ENCODE peak calls at places on chromosomes 13 and 19, in six cellular contexts. N is H1, Q is IMR-90, M is HCT116, D is fibroblast of lung, F is astrocyte. H is an unnamed sample. For H4K20me1 and H3K4me1, the result is how much of the 10 kb centered on the place peaks cover.

GRCh38 chr13:100269837-100270236 is 180.9 kb downstream of the PCCA start:
- DNase-seq in N (no peak), Q (peak), M (no peak), D (peak), F (peak), H (no peak)

GRCh38 chr19:872266-872951 is 12.9 kb downstream of the CFD start:
- DNase-seq in N (no peak), Q (peak), M (peak), D (peak), F (peak), H (peak)

GRCh38 chr19:7294571-7295212 is 478 bp upstream of the INSR start:
- DNase-seq in N (no peak), Q (peak), M (peak), D (peak), F (peak), H (no peak)

GRCh38 chr19:405138-405965 is 3.6 kb downstream of the C2CD4C start:
- DNase-seq in N (no peak), Q (no peak), M (no peak), D (no peak), F (no peak), H (no peak)

GRCh38 chr19:43595999-43596841 is at the start of the genes IRGQ and ZNF576:
- DNase-seq in N (peak), Q (peak), M (peak), D (peak), F (peak), H (peak)

GRCh38 chr19:17090501-17091074 is 15.0 kb downstream of the MYO9B start:
- DNase-seq in N (no peak), Q (peak), M (no peak), D (no peak), F (peak), H (no peak)

GRCh38 chr19:15297416-15298224 is 34.7 kb downstream of the BRD4 start:
- DNase-seq in N (no peak), Q (peak), M (peak), D (peak), F (peak), H (no peak)

GRCh38 chr19:44776402-44777096 is 1.1 kb upstream of the CBLC start:
- DNase-seq in N (no peak), Q (no peak), M (peak), D (no peak), F (no peak), H (peak)

GRCh38 chr13:90719452-90719851 is 628.0 kb upstream of the MIR17HG start:
- DNase-seq in N (no peak), Q (no peak), M (no peak), D (no peak), F (no peak), H (no peak)

GRCh38 chr19:41811036-41811435 is 14.6 kb downstream of the CEACAM3 start:
- DNase-seq in N (no peak), Q (no peak), M (no peak), D (no peak), F (no peak), H (no peak)

GRCh38 chr19:966481-967088 is 17.6 kb upstream of the WDR18 start:
- DNase-seq in N (no peak), Q (no peak), M (no peak), D (no peak), F (no peak), H (no peak)

GRCh38 chr19:23774156-23774971 is 15.7 kb upstream of the ZNF681 start:
- DNase-seq in N (no peak), Q (no peak), M (no peak), D (no peak), F (no peak), H (no peak)

GRCh38 chr13:84263354-84264069 is 381.2 kb upstream of the SLITRK1 start:
- DNase-seq in N (no peak), Q (no peak), M (no peak), D (no peak), F (no peak), H (no peak)

GRCh38 chr19:55601127-55601526 is 1.0 kb downstream of the ZNF524 start:
- DNase-seq in N (no peak), Q (no peak), M (no peak), D (no peak), F (no peak), H (no peak)

GRCh38 chr19:13156968-13157882 is 7.0 kb downstream of the IER2 start:
- DNase-seq in N (no peak), Q (no peak), M (no peak), D (no peak), F (no peak), H (no peak)

GRCh38 chr13:37747071-37747612 is 122.4 kb downstream of the TRPC4 start:
- DNase-seq in N (no peak), Q (peak), M (no peak), D (peak), F (peak), H (no peak)

GRCh38 chr19:40549007-40549708 is 27.5 kb upstream of the SHKBP1 start:
- DNase-seq in N (peak), Q (peak), M (peak), D (peak), F (peak), H (peak)

GRCh38 chr13:30934381-30934780 is 1.9 kb downstream of the TEX26 start:
- DNase-seq in N (no peak), Q (peak), M (no peak), D (no peak), F (no peak), H (no peak)

GRCh38 chr13:90171649-90172048 is 1175.8 kb upstream of the MIR17HG start:
- DNase-seq in N (no peak), Q (no peak), M (no peak), D (peak), F (peak), H (no peak)

GRCh38 chr19:35369522-35369921 is 1.3 kb upstream of the GPR42 start:
- DNase-seq in N (no peak), Q (no peak), M (no peak), D (no peak), F (no peak), H (no peak)

GRCh38 chr13:97710797-97711196 is 242.7 kb upstream of the IPO5 start:
- DNase-seq in N (no peak), Q (no peak), M (no peak), D (no peak), F (no peak), H (no peak)

GRCh38 chr19:17762505-17763229 is 11.4 kb downstream of the FCHO1 start:
- DNase-seq in N (no peak), Q (peak), M (no peak), D (peak), F (peak), H (no peak)

GRCh38 chr19:36665832-36666231 is 805 bp downstream of the ZNF461 start:
- DNase-seq in N (no peak), Q (no peak), M (no peak), D (no peak), F (no peak), H (no peak)

GRCh38 chr19:43584484-43584883 is 8.9 kb downstream of the PINLYP start:
- DNase-seq in N (no peak), Q (no peak), M (no peak), D (no peak), F (no peak), H (no peak)

DNA sequence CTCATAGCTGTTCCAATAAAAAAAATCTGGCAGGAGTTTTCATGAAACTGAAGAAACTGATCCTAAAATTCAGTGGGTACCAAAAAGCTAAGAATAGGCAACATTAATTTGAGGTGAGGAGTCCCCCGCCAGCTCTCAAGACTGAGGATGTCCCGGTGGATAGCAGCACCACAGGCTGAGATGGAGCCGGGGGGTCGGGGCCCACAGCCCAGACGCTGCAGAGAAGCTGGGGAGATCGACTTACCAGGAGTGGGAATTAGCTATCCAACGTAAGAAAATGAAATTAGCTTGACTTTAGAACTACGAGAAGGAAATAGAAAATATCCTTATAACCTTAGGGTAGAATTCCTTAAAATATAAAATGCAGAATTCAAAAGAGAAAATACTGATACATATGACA is 23.2 kb upstream of the DCUN1D2 start:
- DNase-seq in N (no peak), Q (no peak), M (no peak), D (no peak), F (no peak), H (no peak)
- H3K9ac ChIP-seq in N (no peak), Q (no peak), M (no peak), D (no peak), F (no peak), H (no peak)

DNA sequence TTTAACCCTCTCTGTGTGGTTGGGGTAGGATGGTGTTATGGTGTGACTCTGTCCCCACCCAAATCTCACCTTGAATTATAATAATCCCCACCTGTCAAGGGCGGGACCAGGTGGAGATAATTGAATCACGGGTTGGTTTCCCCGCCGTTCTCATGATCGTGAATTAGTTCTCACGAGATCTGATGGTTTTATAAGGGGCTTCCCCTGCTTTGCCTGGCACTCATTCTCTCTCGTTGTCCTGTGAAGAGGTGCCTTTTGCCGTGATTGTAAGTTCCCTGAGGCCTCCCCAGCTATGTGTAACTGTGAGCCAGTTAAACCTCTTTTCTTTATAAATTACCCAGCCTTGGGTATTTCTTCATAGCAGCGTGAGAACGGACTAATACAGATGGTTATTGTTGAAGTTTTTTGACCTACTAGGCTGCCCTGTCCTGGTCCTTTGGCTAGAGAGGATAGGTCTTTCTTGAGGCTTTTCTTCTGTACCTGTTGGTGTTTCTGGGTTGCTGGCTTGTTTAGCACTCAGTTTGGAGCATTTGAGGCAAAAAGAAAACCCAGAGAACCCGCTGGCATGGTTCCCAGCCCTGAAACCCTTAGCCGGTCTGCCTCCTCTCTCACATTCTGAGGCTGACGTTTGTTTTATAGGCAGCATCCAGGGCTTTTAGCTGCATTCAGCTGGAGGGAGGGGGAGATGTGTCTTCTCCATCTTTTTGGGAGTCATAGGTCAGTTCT is 69.0 kb downstream of the ARHGEF7 start:
- DNase-seq in N (no peak), Q (no peak), M (no peak), D (peak), F (no peak), H (no peak)
- H4K20me1 ChIP-seq in N (under half), Q (half or more), M (under half), D (under half), F (half or more), H (under half)

GRCh38 chr13:21040120-21040834 is 21.1 kb downstream of the LATS2 start:
- DNase-seq in N (no peak), Q (no peak), M (no peak), D (no peak), F (no peak), H (no peak)

GRCh38 chr13:21037656-21038055 is 23.7 kb downstream of the LATS2 start:
- DNase-seq in N (no peak), Q (no peak), M (no peak), D (no peak), F (no peak), H (no peak)

GRCh38 chr13:21043898-21044297 is 17.5 kb downstream of the LATS2 start:
- DNase-seq in N (no peak), Q (peak), M (no peak), D (peak), F (peak), H (no peak)

GRCh38 chr13:21034602-21035190 is 26.7 kb downstream of the LATS2 start:
- DNase-seq in N (no peak), Q (no peak), M (no peak), D (no peak), F (peak), H (no peak)

DNA sequence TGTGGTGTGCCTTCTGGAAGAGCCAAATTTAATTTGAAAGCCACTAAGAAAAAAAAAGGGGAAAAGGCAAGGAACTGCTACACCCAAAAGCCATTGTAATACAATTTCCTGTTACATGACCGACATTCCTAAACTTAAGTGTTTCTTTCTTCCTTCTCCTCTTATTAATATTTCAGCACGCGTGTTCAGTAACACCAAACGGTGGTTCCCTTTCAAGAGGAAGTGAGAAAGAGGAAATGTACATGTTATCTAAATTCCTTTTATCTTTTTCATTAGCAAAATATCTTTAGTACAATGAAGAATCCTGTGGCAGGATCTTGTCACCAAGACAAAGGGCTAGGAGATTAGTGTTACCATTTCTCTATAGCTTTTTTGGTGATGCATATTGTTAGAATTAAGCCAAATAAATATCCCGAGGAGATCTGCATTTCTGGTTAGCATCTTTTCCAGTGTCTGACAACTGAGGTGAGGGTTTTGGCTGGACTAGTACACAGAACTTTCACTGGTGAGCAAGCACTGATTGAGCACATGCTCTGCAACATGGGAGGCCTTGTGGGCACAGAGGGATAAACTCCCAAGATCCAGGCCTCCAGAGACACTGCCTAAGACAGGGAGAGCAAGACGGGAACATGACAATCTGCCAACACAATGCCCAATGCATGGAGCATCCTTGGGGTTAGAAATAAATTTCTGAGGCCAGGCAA is 22.1 kb downstream of the LATS2 start:
- DNase-seq in N (no peak), Q (no peak), M (no peak), D (no peak), F (no peak), H (no peak)
- H3K4me1 ChIP-seq in N (under half), Q (under half), M (under half), D (under half), F (under half), H (under half)

GRCh38 chr13:33218020-33218419 is 67.5 kb downstream of the STARD13 start:
- DNase-seq in N (no peak), Q (peak), M (peak), D (no peak), F (peak), H (no peak)
- H3K9ac ChIP-seq in N (no peak), Q (no peak), M (peak), D (no peak), F (peak), H (peak)

GRCh38 chr19:18839465-18840287 is 7.9 kb downstream of the UPF1 start:
- DNase-seq in N (no peak), Q (no peak), M (no peak), D (peak), F (no peak), H (no peak)
- H4K20me1 ChIP-seq in N (half or more), Q (half or more), M (under half), D (under half), F (half or more), H (half or more)

DNA sequence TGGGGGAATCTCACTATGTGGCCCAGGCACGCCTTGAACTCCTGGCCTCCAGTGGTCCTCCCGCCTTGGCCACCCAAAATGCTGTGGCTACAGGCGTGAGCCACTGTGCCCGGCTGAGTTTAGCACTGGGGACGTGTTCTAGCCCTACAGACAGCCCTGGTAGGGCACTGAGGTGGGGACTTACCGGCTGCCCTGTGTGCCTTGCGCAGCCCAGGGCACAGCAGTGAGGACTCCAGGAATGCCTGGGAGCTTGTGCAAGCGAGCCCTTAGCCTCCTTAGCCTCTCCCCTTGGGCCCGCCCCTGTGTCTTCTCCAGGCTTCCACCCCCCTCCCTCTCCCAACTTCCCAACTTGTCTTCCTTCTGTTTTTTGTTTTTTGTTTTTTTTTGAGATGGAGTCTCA is 21.0 kb downstream of the CCNE1 start:
- DNase-seq in N (no peak), Q (no peak), M (no peak), D (no peak), F (no peak), H (no peak)
- H3K4me1 ChIP-seq in N (under half), Q (under half), M (under half), D (under half), F (under half), H (under half)

GRCh38 chr19:2235396-2236284 is 489 bp downstream of the PLEKHJ1 start:
- DNase-seq in N (no peak), Q (no peak), M (no peak), D (no peak), F (no peak), H (no peak)
- H3K9ac ChIP-seq in N (peak), Q (peak), M (peak), D (peak), F (peak), H (peak)

GRCh38 chr13:55440465-55441085 is 1700.1 kb upstream of the PRR20A start:
- DNase-seq in N (no peak), Q (no peak), M (no peak), D (no peak), F (no peak), H (no peak)
- H4K20me1 ChIP-seq in N (under half), Q (under half), M (under half), D (under half), F (under half), H (under half)

DNA sequence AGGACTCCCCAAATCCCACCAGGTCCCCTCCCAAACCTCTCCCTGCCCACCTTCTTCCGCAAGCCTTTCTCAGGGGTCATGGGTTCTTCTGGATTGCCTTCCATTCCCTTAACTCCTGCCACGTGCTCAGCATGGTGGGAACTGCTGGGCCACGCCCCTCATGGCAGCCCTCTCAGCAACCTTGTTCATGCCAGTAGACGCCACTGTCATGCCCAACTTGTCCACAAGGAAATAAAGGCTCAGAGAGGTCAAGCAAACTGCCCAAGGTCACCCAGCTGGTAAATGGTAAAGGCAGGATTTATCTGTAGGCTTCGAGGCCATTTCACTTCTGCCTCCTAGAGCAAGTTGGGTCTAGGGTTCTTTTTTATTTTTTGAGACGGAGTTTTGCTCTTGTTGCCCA is 10.9 kb downstream of the PRAM1 start:
- DNase-seq in N (no peak), Q (no peak), M (no peak), D (no peak), F (no peak), H (no peak)
- H3K4me1 ChIP-seq in N (under half), Q (under half), M (under half), D (under half), F (under half), H (under half)

H was measured in keratinocyte.